ENCODE peak calls at places on chromosomes 13 and 19, in six cellular contexts. U is mucosa of descending colon, L is uterus, E is cardiac muscle cell, T is ovary, M is IMR-90. D is an unnamed sample.
A peak's percentile ranks its signal among the peaks of the same experiment; 100 is the strongest.

GRCh38 chr13:101917833-101918755 is 465.6 kb downstream of the ITGBL1 start:
- DNase-seq in M (no peak), E (no peak), U (no peak), T (no peak), L (no peak), D (no peak)

GRCh38 chr19:40777795-40778044 is 327 bp upstream of the RAB4B start:
- DNase-seq in E (no peak), T (no peak), M (no peak), U (no peak), L (no peak), D (no peak)

GRCh38 chr13:29436721-29437250 is 158.7 kb downstream of the SLC7A1 start:
- DNase-seq in T (no peak), E (no peak), U (no peak), M (no peak), L (no peak), D (no peak)

GRCh38 chr13:72295173-72295572 is 428.2 kb upstream of the DACH1 start:
- DNase-seq in M (no peak), L (no peak), U (no peak), T (no peak), E (peak; percentile 25), D (no peak)

GRCh38 chr19:33444238-33444992 is 70.9 kb downstream of the CEBPG start:
- DNase-seq in M (no peak), E (no peak), T (peak; percentile 10), U (no peak), L (peak; percentile 7), D (no peak)

GRCh38 chr19:6459356-6460098 is at the start of gene SLC25A23:
- DNase-seq in L (peak; percentile 74), M (peak; percentile 64), U (peak; percentile 79), E (peak; percentile 83), T (peak; percentile 74), D (peak; percentile 74)

GRCh38 chr19:3914199-3914598 is 18.7 kb upstream of the NMRK2 start:
- DNase-seq in U (no peak), E (no peak), M (no peak), T (no peak), L (no peak), D (no peak)

GRCh38 chr13:46906440-46906839 is 9.6 kb upstream of the HTR2A start:
- DNase-seq in E (no peak), U (no peak), M (no peak), T (no peak), L (no peak), D (no peak)

GRCh38 chr13:100392709-100393630 is 195.6 kb downstream of the GGACT start:
- DNase-seq in M (peak; percentile 100), L (peak; percentile 85), E (peak; percentile 99), U (peak; percentile 71), T (peak; percentile 70), D (no peak)

GRCh38 chr19:13195678-13196077 is 45.5 kb downstream of the IER2 start:
- DNase-seq in E (no peak), M (no peak), U (peak; percentile 88), L (no peak), T (no peak), D (peak; percentile 74)

GRCh38 chr13:114151565-114152284 is 19.3 kb upstream of the RASA3 start:
- DNase-seq in L (no peak), U (peak; percentile 95), T (no peak), M (no peak), E (peak; percentile 63), D (no peak)

GRCh38 chr13:98486412-98486811 is 90.5 kb downstream of the STK24 start:
- DNase-seq in U (no peak), L (no peak), T (no peak), M (no peak), E (no peak), D (no peak)

GRCh38 chr19:38433268-38433733 is at the start of gene RYR1:
- DNase-seq in U (peak; percentile 39), E (peak; percentile 42), T (no peak), M (no peak), L (no peak), D (no peak)

GRCh38 chr13:51477653-51478324 is 25.0 kb upstream of the INTS6 start:
- DNase-seq in M (no peak), U (no peak), T (no peak), L (no peak), E (no peak), D (no peak)

GRCh38 chr13:107650081-107650701 is 565.1 kb downstream of the LIG4 start:
- DNase-seq in L (peak; percentile 16), U (peak; percentile 60), M (peak; percentile 62), T (peak; percentile 51), E (peak; percentile 68), D (peak; percentile 75)

GRCh38 chr19:33809960-33810359 is 13.3 kb downstream of the KCTD15 start:
- DNase-seq in U (no peak), T (no peak), M (peak; percentile 36), E (peak; percentile 14), L (no peak), D (no peak)

GRCh38 chr13:101875091-101875490 is 422.6 kb downstream of the ITGBL1 start:
- DNase-seq in U (no peak), M (no peak), T (no peak), L (no peak), E (no peak), D (no peak)

GRCh38 chr19:38650180-38650775 is 2.8 kb downstream of the ACTN4 start:
- DNase-seq in L (no peak), M (no peak), E (no peak), U (peak; percentile 76), T (no peak), D (peak; percentile 50)

GRCh38 chr13:97295279-97296182 is 73.4 kb downstream of the MBNL2 start:
- DNase-seq in T (no peak), M (peak; percentile 92), L (no peak), E (peak; percentile 55), U (no peak), D (no peak)

GRCh38 chr13:32824061-32824460 is 192.2 kb upstream of the KL start:
- DNase-seq in T (no peak), U (no peak), E (no peak), M (no peak), L (no peak), D (no peak)

DNA sequence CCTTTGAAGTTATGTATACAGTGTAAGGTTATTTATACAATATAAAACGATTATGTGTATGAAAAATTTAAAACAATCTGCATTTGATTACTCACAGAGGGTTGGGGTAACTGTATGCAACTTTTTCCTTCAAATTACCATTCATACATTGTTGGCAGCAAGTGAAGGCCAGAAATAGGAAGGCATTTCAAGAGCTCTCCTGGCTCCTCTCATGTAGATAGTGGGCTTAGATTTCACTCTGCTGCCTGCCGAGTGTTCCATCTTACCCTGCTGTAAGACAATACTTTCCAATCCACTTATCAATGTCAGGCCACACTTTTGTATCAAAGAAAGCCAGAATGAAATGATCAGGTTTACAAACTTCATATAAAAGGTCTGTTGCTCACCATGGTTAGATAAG is 245.2 kb downstream of the DNAJC15 start:
- DNase-seq in U (no peak), M (no peak), E (peak; percentile 32), L (no peak), T (no peak), D (no peak)
- H3K36me3 ChIP-seq in U (no peaks in the 10 kb centered on the region), M (no peaks in the 10 kb centered on the region), E (no peaks in the 10 kb centered on the region), L (no peaks in the 10 kb centered on the region), T (no peaks in the 10 kb centered on the region), D (no peaks in the 10 kb centered on the region)

GRCh38 chr19:36054119-36054732 is at the start of gene THAP8:
- DNase-seq in T (peak; percentile 100), E (peak; percentile 100), L (peak; percentile 100), M (peak; percentile 99), U (peak; percentile 100), D (peak; percentile 99)
- TF ChIP-seq CTCF in T (peak; percentile 19), E (peak; percentile 47), L (peak; percentile 44), M (peak; percentile 55), U (peak; percentile 60), D (no peak)

GRCh38 chr19:651991-652390 is 11.0 kb downstream of the RNF126 start:
- DNase-seq in T (no peak), U (no peak), L (no peak), E (no peak), M (no peak), D (no peak)

GRCh38 chr19:650121-650520 is 10.4 kb downstream of the FGF22 start:
- DNase-seq in U (no peak), E (no peak), L (no peak), M (no peak), T (no peak), D (no peak)

GRCh38 chr19:648904-649733 is 9.4 kb downstream of the FGF22 start:
- DNase-seq in T (peak; percentile 27), M (no peak), E (no peak), U (no peak), L (no peak), D (no peak)

GRCh38 chr19:652467-653389 is 10.3 kb downstream of the RNF126 start:
- DNase-seq in E (no peak), L (no peak), M (no peak), T (no peak), U (no peak), D (no peak)

GRCh38 chr19:651114-651818 is 11.6 kb downstream of the FGF22 start:
- DNase-seq in U (no peak), M (no peak), T (no peak), L (no peak), E (no peak), D (no peak)
- H3K36me3 ChIP-seq in U (peaks cover 11% of the 10 kb centered on the region), M (peaks cover 49% of the 10 kb centered on the region), T (no peaks in the 10 kb centered on the region), L (no peaks in the 10 kb centered on the region), E (peaks cover 28% of the 10 kb centered on the region), D (no peaks in the 10 kb centered on the region)

GRCh38 chr19:55452381-55453325 is 8.8 kb downstream of the ISOC2 start:
- DNase-seq in E (peak; percentile 88), L (peak; percentile 81), M (peak; percentile 79), T (peak; percentile 86), U (peak; percentile 56), D (peak; percentile 68)
- TF ChIP-seq CTCF in E (no peak), L (peak; percentile 3), M (peak; percentile 11), T (no peak), U (no peak), D (no peak)

GRCh38 chr19:16394681-16395375 is 70.2 kb downstream of the KLF2 start:
- DNase-seq in E (peak; percentile 68), M (peak; percentile 23), T (no peak), L (peak; percentile 57), U (no peak), D (no peak)
- H3K36me3 ChIP-seq in E (peaks cover 32% of the 10 kb centered on the region), M (peaks cover 29% of the 10 kb centered on the region), T (no peaks in the 10 kb centered on the region), L (no peaks in the 10 kb centered on the region), U (peaks cover 4% of the 10 kb centered on the region), D (peaks cover 8% of the 10 kb centered on the region)

GRCh38 chr19:49533551-49534488 is 6.0 kb downstream of the RCN3 start:
- DNase-seq in T (peak; percentile 89), E (peak; percentile 74), M (peak; percentile 28), U (peak; percentile 69), L (peak; percentile 79), D (peak; percentile 94)
- TF ChIP-seq CTCF in T (no peak), E (peak; percentile 17), M (no peak), U (no peak), L (no peak), D (peak; percentile 19)